ENCODE peak calls at places on chromosome 4, in eight cellular contexts. One of them, this sample, is unnamed.

GRCh38 chr4:47551682-47552081 is 66.6 kb downstream of the ATP10D start:
- DNase-seq in PC-9: no peak
- DNase-seq in adipocyte: no peak
- DNase-seq in brain microvascular endothelial cell: no peak
- DNase-seq in GM12892: no peak
- DNase-seq in astrocyte: peak; percentile 81
- DNase-seq in RPMI7951: peak; percentile 57
- DNase-seq in C1 segment of cervical spinal cord: no peak
- DNase-seq in this sample: no peak

GRCh38 chr4:149708513-149709175 is 107.0 kb downstream of the IQCM start:
- DNase-seq in GM12892: no peak
- DNase-seq in brain microvascular endothelial cell: no peak
- DNase-seq in PC-9: no peak
- DNase-seq in C1 segment of cervical spinal cord: no peak
- DNase-seq in RPMI7951: no peak
- DNase-seq in adipocyte: peak; percentile 18
- DNase-seq in astrocyte: peak; percentile 61
- DNase-seq in this sample: no peak

GRCh38 chr4:126445596-126445995 is 1130.8 kb downstream of the FAT4 start:
- DNase-seq in astrocyte: no peak
- DNase-seq in RPMI7951: no peak
- DNase-seq in C1 segment of cervical spinal cord: no peak
- DNase-seq in adipocyte: peak; percentile 67
- DNase-seq in PC-9: no peak
- DNase-seq in brain microvascular endothelial cell: no peak
- DNase-seq in GM12892: no peak
- DNase-seq in this sample: no peak

GRCh38 chr4:112183252-112183651 is 38.0 kb downstream of the FAM241A start:
- DNase-seq in PC-9: no peak
- DNase-seq in RPMI7951: no peak
- DNase-seq in GM12892: no peak
- DNase-seq in adipocyte: peak; percentile 15
- DNase-seq in brain microvascular endothelial cell: no peak
- DNase-seq in astrocyte: peak; percentile 63
- DNase-seq in C1 segment of cervical spinal cord: no peak
- DNase-seq in this sample: no peak

GRCh38 chr4:7416745-7417432 is 17.8 kb downstream of the PSAPL1 start:
- DNase-seq in C1 segment of cervical spinal cord: no peak
- DNase-seq in RPMI7951: no peak
- DNase-seq in PC-9: no peak
- DNase-seq in brain microvascular endothelial cell: no peak
- DNase-seq in astrocyte: no peak
- DNase-seq in adipocyte: no peak
- DNase-seq in GM12892: no peak
- DNase-seq in this sample: no peak

GRCh38 chr4:129218897-129219296 is 122.9 kb downstream of the C4orf33 start:
- DNase-seq in PC-9: no peak
- DNase-seq in RPMI7951: no peak
- DNase-seq in astrocyte: peak; percentile 29
- DNase-seq in adipocyte: peak; percentile 59
- DNase-seq in GM12892: no peak
- DNase-seq in brain microvascular endothelial cell: peak; percentile 52
- DNase-seq in C1 segment of cervical spinal cord: no peak
- DNase-seq in this sample: no peak

GRCh38 chr4:64582492-64582891 is 173.2 kb upstream of the TECRL start:
- DNase-seq in PC-9: no peak
- DNase-seq in GM12892: no peak
- DNase-seq in adipocyte: no peak
- DNase-seq in astrocyte: no peak
- DNase-seq in RPMI7951: no peak
- DNase-seq in C1 segment of cervical spinal cord: no peak
- DNase-seq in brain microvascular endothelial cell: no peak
- DNase-seq in this sample: no peak

GRCh38 chr4:145131848-145132247 is 33.7 kb downstream of the ABCE1 start:
- DNase-seq in PC-9: no peak
- DNase-seq in brain microvascular endothelial cell: no peak
- DNase-seq in RPMI7951: no peak
- DNase-seq in adipocyte: no peak
- DNase-seq in astrocyte: no peak
- DNase-seq in GM12892: no peak
- DNase-seq in C1 segment of cervical spinal cord: no peak
- DNase-seq in this sample: no peak

GRCh38 chr4:73021634-73022033 is 47.9 kb downstream of the COX18 start:
- DNase-seq in GM12892: no peak
- DNase-seq in brain microvascular endothelial cell: peak; percentile 54
- DNase-seq in RPMI7951: peak; percentile 49
- DNase-seq in adipocyte: peak; percentile 79
- DNase-seq in C1 segment of cervical spinal cord: no peak
- DNase-seq in PC-9: peak; percentile 8
- DNase-seq in astrocyte: peak; percentile 33
- DNase-seq in this sample: peak; percentile 4

GRCh38 chr4:561456-561855 is 14.6 kb downstream of the TMEM271 start:
- DNase-seq in PC-9: no peak
- DNase-seq in RPMI7951: no peak
- DNase-seq in brain microvascular endothelial cell: no peak
- DNase-seq in GM12892: no peak
- DNase-seq in astrocyte: no peak
- DNase-seq in C1 segment of cervical spinal cord: no peak
- DNase-seq in adipocyte: no peak
- DNase-seq in this sample: no peak

GRCh38 chr4:30950737-30951136 is 230.6 kb downstream of the PCDH7 start:
- DNase-seq in brain microvascular endothelial cell: no peak
- DNase-seq in adipocyte: no peak
- DNase-seq in GM12892: no peak
- DNase-seq in C1 segment of cervical spinal cord: no peak
- DNase-seq in astrocyte: no peak
- DNase-seq in PC-9: peak; percentile 54
- DNase-seq in RPMI7951: peak; percentile 0
- DNase-seq in this sample: peak; percentile 3

GRCh38 chr4:46931981-46932380 is 22.9 kb upstream of the COX7B2 start:
- DNase-seq in PC-9: no peak
- DNase-seq in adipocyte: peak; percentile 61
- DNase-seq in brain microvascular endothelial cell: peak; percentile 58
- DNase-seq in C1 segment of cervical spinal cord: no peak
- DNase-seq in RPMI7951: no peak
- DNase-seq in GM12892: no peak
- DNase-seq in astrocyte: peak; percentile 30
- DNase-seq in this sample: peak; percentile 30

GRCh38 chr4:77697860-77698599 is 92.4 kb downstream of the CXCL13 start:
- DNase-seq in C1 segment of cervical spinal cord: peak; percentile 1
- DNase-seq in RPMI7951: peak; percentile 81
- DNase-seq in brain microvascular endothelial cell: peak; percentile 68
- DNase-seq in adipocyte: peak; percentile 59
- DNase-seq in GM12892: no peak
- DNase-seq in astrocyte: peak; percentile 55
- DNase-seq in PC-9: peak; percentile 9
- DNase-seq in this sample: peak; percentile 57

GRCh38 chr4:77599378-77599777 is 6.2 kb upstream of the CXCL13 start:
- DNase-seq in PC-9: no peak
- DNase-seq in astrocyte: no peak
- DNase-seq in brain microvascular endothelial cell: peak; percentile 55
- DNase-seq in adipocyte: peak; percentile 61
- DNase-seq in RPMI7951: peak; percentile 55
- DNase-seq in C1 segment of cervical spinal cord: no peak
- DNase-seq in GM12892: no peak
- DNase-seq in this sample: peak; percentile 51

GRCh38 chr4:139656614-139657486 is 8.8 kb upstream of the MGST2 start:
- DNase-seq in astrocyte: peak; percentile 56
- DNase-seq in adipocyte: peak; percentile 90
- DNase-seq in brain microvascular endothelial cell: peak; percentile 71
- DNase-seq in PC-9: peak; percentile 53
- DNase-seq in C1 segment of cervical spinal cord: peak; percentile 18
- DNase-seq in RPMI7951: peak; percentile 65
- DNase-seq in GM12892: peak; percentile 32
- DNase-seq in this sample: peak; percentile 59

GRCh38 chr4:34972189-34972588 is 1272.1 kb downstream of the ARAP2 start:
- DNase-seq in GM12892: no peak
- DNase-seq in PC-9: no peak
- DNase-seq in C1 segment of cervical spinal cord: no peak
- DNase-seq in astrocyte: no peak
- DNase-seq in RPMI7951: no peak
- DNase-seq in adipocyte: no peak
- DNase-seq in brain microvascular endothelial cell: no peak
- DNase-seq in this sample: no peak

GRCh38 chr4:88219099-88219498 is 60.7 kb upstream of the ABCG2 start:
- DNase-seq in C1 segment of cervical spinal cord: no peak
- DNase-seq in PC-9: no peak
- DNase-seq in adipocyte: peak; percentile 85
- DNase-seq in astrocyte: peak; percentile 30
- DNase-seq in RPMI7951: peak; percentile 41
- DNase-seq in GM12892: peak; percentile 13
- DNase-seq in brain microvascular endothelial cell: no peak
- DNase-seq in this sample: peak; percentile 26

GRCh38 chr4:158201310-158201709 is 9.0 kb upstream of the TMEM144 start:
- DNase-seq in PC-9: no peak
- DNase-seq in RPMI7951: no peak
- DNase-seq in brain microvascular endothelial cell: no peak
- DNase-seq in adipocyte: no peak
- DNase-seq in C1 segment of cervical spinal cord: no peak
- DNase-seq in astrocyte: no peak
- DNase-seq in GM12892: no peak
- DNase-seq in this sample: no peak

GRCh38 chr4:139175647-139176298 is 1.2 kb downstream of the ELF2 start:
- DNase-seq in brain microvascular endothelial cell: peak; percentile 40
- DNase-seq in GM12892: no peak
- DNase-seq in C1 segment of cervical spinal cord: no peak
- DNase-seq in PC-9: no peak
- DNase-seq in astrocyte: no peak
- DNase-seq in adipocyte: peak; percentile 73
- DNase-seq in RPMI7951: no peak
- DNase-seq in this sample: no peak

This sample was measured in Calu3.